ENCODE peak calls at places on chromosomes 16 and 17, in six cellular contexts. W is left ventricle myocardium inferior; I is CD8-positive, alpha-beta T cell; H is neural crest cell; M is breast epithelium; Q is OCI-LY7. N is an unnamed sample.

GRCh38 chr17:45243750-45244149 is 18.1 kb downstream of the SPATA32 start:
- DNase-seq in M (no peak), W (no peak), Q (no peak), I (no peak), H (no peak), N (no peak)

GRCh38 chr16:2919511-2920255 is 8.0 kb downstream of the FLYWCH1 start:
- DNase-seq in I (peak), M (peak), H (peak), Q (peak), W (no peak), N (no peak)

GRCh38 chr17:46995841-46996571 is 17.0 kb upstream of the RPRML start:
- DNase-seq in H (no peak), I (no peak), Q (peak), W (no peak), M (no peak), N (no peak)

GRCh38 chr17:46774108-46774737 is 44.3 kb downstream of the WNT3 start:
- DNase-seq in M (no peak), I (no peak), H (no peak), Q (no peak), W (no peak), N (peak)

GRCh38 chr16:28990375-28991040 is 5.7 kb downstream of the LAT start:
- DNase-seq in W (no peak), H (no peak), M (no peak), I (peak), Q (no peak), N (no peak)

GRCh38 chr17:61467416-61468262 is 15.4 kb downstream of the TBX4 start:
- DNase-seq in W (peak), M (no peak), H (peak), I (no peak), Q (peak), N (peak)

GRCh38 chr16:78269251-78269650 is 169.8 kb downstream of the WWOX start:
- DNase-seq in Q (no peak), H (no peak), I (no peak), W (no peak), M (no peak), N (no peak)

GRCh38 chr17:1123397-1124237 is 56.2 kb downstream of the ABR start:
- DNase-seq in I (no peak), H (no peak), M (no peak), Q (peak), W (no peak), N (no peak)

GRCh38 chr17:45646288-45646988 is 137.7 kb upstream of the CRHR1 start:
- DNase-seq in H (no peak), M (no peak), I (no peak), Q (no peak), W (no peak), N (peak)

GRCh38 chr17:69466905-69467630 is 52.6 kb downstream of the MAP2K6 start:
- DNase-seq in M (no peak), Q (no peak), H (no peak), I (no peak), W (no peak), N (no peak)

GRCh38 chr17:41717408-41718286 is 5.5 kb downstream of the GAST start:
- DNase-seq in H (no peak), I (no peak), W (no peak), Q (no peak), M (peak), N (no peak)

GRCh38 chr16:66928702-66929388 is 3.5 kb upstream of the RRAD start:
- DNase-seq in H (no peak), I (no peak), M (no peak), Q (peak), W (no peak), N (no peak)
- TF ChIP-seq CTCF in H (peak), I (peak), M (no peak), Q (peak), W (peak), N (peak)

GRCh38 chr16:88536971-88537751 is 33.0 kb upstream of the ZC3H18 start:
- DNase-seq in Q (no peak), M (no peak), W (no peak), I (no peak), H (no peak), N (no peak)
- TF ChIP-seq CTCF in Q (peak), M (no peak), W (no peak), I (no peak), H (no peak), N (no peak)

DNA sequence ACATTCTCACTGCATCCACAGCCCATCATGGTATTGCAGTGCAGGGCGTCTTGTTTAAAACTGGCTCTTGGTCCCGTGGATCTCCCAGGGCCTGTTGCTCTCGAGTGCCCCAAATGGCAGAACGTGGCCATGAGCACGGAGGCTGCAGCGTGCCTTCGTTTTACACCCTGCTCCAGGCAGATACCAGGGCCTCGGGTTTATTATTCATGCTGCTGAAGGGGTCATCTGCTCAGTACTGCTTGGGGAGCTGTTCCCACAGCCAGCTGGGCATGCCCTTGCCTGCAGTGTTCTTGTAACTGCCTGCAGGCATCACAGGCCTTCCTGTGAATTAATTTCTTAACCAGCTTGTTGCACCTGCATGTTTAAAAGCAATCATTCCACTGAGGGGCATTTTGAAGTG is 129.7 kb upstream of the CHMP6 start:
- DNase-seq in I (peak), H (peak), M (no peak), Q (no peak), W (no peak), N (peak)
- TF ChIP-seq CTCF in I (peak), H (peak), M (peak), Q (no peak), W (peak), N (peak)

DNA sequence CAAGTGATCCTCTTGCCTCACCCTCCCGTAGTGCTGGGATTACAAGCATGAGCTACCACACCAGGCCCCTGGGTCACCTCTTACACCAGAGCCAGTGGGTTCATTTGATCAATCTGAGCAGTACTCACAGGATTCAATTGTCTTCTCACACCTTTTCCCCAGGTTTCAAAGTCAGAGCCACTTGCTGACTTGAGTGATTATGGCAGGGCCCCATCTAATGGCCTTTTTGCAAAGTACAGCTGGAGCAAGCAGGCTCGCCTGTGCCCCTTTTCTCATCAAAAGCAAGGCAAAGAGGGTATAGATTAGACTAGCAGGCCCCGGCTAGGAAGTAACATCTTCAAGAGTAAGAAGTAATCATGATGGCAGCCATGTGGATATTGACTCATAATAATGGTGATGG is 114.8 kb upstream of the NOL11 start:
- DNase-seq in W (no peak), H (no peak), I (peak), M (no peak), Q (peak), N (no peak)
- TF ChIP-seq CTCF in W (peak), H (peak), I (peak), M (no peak), Q (peak), N (peak)

GRCh38 chr16:81480856-81481821 is 36.5 kb downstream of the CMIP start:
- DNase-seq in W (no peak), Q (peak), H (no peak), M (no peak), I (no peak), N (no peak)
- TF ChIP-seq CTCF in W (no peak), Q (peak), H (no peak), M (no peak), I (no peak), N (no peak)

DNA sequence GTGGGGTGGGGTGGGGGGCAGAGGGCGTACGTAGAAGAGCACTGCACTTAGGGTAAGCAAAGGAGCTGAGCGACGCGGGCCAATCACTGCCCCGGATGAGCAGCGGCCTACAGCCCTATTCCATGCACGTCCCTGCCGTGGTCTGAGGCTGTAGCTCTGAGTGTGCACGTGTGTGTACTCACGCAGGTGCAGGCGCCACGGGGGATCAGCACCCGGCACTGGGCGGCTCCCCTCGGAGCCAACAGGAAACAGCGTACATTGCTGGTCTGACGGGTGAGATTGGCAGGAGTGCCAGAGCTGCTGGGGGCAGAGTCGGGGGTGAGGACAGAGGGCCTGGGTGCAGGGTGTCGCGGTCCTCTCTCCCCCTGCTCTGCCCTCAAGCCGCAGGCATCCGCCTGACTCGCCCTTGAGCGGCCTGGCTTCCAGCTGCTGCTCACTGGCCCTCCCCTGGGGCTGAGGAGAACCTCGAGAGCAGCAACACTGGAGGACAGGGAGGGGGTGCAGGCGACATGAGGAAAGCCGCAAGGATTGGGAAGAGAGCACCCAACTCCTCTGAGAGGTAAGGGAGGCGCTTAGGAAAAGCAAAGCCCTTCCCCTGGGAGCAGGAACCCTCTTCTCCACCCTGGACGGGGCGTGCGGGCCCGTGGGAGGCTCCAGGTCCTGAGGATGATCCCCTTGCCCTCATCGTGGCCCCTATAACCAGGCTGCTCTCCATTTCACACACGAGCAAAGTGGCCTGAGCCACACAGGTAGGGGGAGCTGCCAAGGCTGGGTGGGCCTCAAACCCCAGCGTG is 57.8 kb downstream of the ENGASE start:
- DNase-seq in H (no peak), I (no peak), W (no peak), M (no peak), Q (no peak), N (no peak)
- TF ChIP-seq CTCF in H (no peak), I (no peak), W (no peak), M (no peak), Q (no peak), N (no peak)

GRCh38 chr17:81097134-81097942 is 62.4 kb downstream of the BAIAP2 start:
- DNase-seq in I (peak), W (peak), Q (no peak), M (peak), H (peak), N (no peak)
- TF ChIP-seq CTCF in I (peak), W (peak), Q (peak), M (peak), H (peak), N (peak)

GRCh38 chr17:16286947-16287562 is 66.2 kb downstream of the CENPV start:
- DNase-seq in W (no peak), Q (peak), I (no peak), H (no peak), M (no peak), N (no peak)

GRCh38 chr17:16287563-16288027 is 65.7 kb downstream of the CENPV start:
- DNase-seq in W (no peak), M (no peak), H (no peak), I (no peak), Q (peak), N (no peak)

GRCh38 chr17:16283705-16284104 is 66.7 kb downstream of the PIGL start:
- DNase-seq in M (no peak), I (no peak), Q (no peak), H (no peak), W (no peak), N (no peak)

GRCh38 chr17:16286009-16286946 is 67.0 kb downstream of the CENPV start:
- DNase-seq in W (peak), I (peak), M (peak), H (peak), Q (peak), N (no peak)

DNA sequence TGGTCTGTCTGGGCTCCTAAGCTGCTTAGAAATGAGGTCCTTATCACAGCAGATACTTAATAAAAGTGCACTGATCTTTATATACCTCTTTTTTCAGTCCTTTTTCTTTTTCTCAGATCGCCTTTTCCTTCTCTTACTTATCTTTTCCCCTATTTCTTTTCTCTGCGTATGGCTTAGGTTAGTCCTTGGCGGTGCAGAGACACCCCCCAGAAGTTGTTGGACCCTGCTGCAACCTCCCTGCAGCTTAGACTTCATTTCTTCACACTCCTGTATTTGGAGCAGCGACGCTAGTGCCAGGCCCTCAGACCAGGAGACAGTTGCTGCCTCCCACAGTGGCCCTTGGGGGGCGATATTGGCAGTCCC is 67.6 kb downstream of the CENPV start:
- DNase-seq in M (no peak), H (no peak), W (no peak), Q (no peak), I (no peak), N (no peak)
- TF ChIP-seq CTCF in M (no peak), H (peak), W (peak), Q (peak), I (peak), N (peak)